ENCODE peak calls at places on chromosomes 16 and 17, in five cellular contexts. V is HFF-Myc, A is AG04450, B is BJ, Q is stomach. G is an unnamed sample.

GRCh38 chr17:32536736-32537646 is 50.2 kb downstream of the CDK5R1 start:
- DNase-seq in V (no peak), A (no peak), B (no peak), Q (no peak), G (no peak)

GRCh38 chr17:3639981-3640596 is 3.5 kb downstream of the CTNS start:
- DNase-seq in V (peak), A (no peak), B (no peak), Q (peak), G (no peak)

GRCh38 chr16:83336630-83337029 is 471.1 kb upstream of the HSBP1 start:
- DNase-seq in V (peak), A (peak), B (peak), Q (no peak), G (no peak)

GRCh38 chr17:49964539-49965521 is 4.2 kb upstream of the DLX4 start:
- DNase-seq in V (no peak), A (no peak), B (no peak), Q (no peak), G (no peak)

GRCh38 chr17:10737168-10737622 is 7.4 kb upstream of the TMEM220 start:
- DNase-seq in V (no peak), A (peak), B (no peak), Q (peak), G (peak)

GRCh38 chr17:43591750-43592562 is 45.8 kb upstream of the ETV4 start:
- DNase-seq in V (peak), A (peak), B (no peak), Q (peak), G (no peak)

GRCh38 chr17:40646791-40647548 is 648 bp downstream of the SMARCE1 start:
- DNase-seq in V (no peak), A (no peak), B (no peak), Q (no peak), G (no peak)

GRCh38 chr17:8253801-8254200 is 4.7 kb downstream of the PFAS start:
- DNase-seq in V (no peak), A (no peak), B (no peak), Q (no peak), G (no peak)

GRCh38 chr16:2770057-2770780 is 6.9 kb downstream of the ELOB start:
- DNase-seq in V (no peak), A (no peak), B (no peak), Q (no peak), G (no peak)

GRCh38 chr16:48447940-48448536 is 62.8 kb upstream of the SIAH1 start:
- DNase-seq in V (no peak), A (no peak), B (no peak), Q (no peak), G (no peak)

GRCh38 chr17:37239690-37240344 is 136.0 kb upstream of the C17orf78 start:
- DNase-seq in V (no peak), A (no peak), B (no peak), Q (no peak), G (peak)

GRCh38 chr17:41915020-41915419 is 3.7 kb downstream of the ACLY start:
- DNase-seq in V (no peak), A (no peak), B (no peak), Q (no peak), G (no peak)
- H3K4me3 ChIP-seq in V (no peak), A (no peak), B (no peak), Q (no peak), G (no peak)

GRCh38 chr16:57916735-57917450 is 54.0 kb downstream of the CNGB1 start:
- DNase-seq in V (no peak), A (no peak), B (no peak), Q (no peak), G (no peak)

GRCh38 chr16:57912529-57913260 is 58.2 kb downstream of the CNGB1 start:
- DNase-seq in V (no peak), A (no peak), B (no peak), Q (no peak), G (no peak)

GRCh38 chr16:57915267-57915666 is 55.7 kb downstream of the CNGB1 start:
- DNase-seq in V (no peak), A (no peak), B (no peak), Q (no peak), G (no peak)

GRCh38 chr16:57915811-57916479 is 55.0 kb downstream of the CNGB1 start:
- DNase-seq in V (no peak), A (no peak), B (no peak), Q (no peak), G (no peak)

DNA sequence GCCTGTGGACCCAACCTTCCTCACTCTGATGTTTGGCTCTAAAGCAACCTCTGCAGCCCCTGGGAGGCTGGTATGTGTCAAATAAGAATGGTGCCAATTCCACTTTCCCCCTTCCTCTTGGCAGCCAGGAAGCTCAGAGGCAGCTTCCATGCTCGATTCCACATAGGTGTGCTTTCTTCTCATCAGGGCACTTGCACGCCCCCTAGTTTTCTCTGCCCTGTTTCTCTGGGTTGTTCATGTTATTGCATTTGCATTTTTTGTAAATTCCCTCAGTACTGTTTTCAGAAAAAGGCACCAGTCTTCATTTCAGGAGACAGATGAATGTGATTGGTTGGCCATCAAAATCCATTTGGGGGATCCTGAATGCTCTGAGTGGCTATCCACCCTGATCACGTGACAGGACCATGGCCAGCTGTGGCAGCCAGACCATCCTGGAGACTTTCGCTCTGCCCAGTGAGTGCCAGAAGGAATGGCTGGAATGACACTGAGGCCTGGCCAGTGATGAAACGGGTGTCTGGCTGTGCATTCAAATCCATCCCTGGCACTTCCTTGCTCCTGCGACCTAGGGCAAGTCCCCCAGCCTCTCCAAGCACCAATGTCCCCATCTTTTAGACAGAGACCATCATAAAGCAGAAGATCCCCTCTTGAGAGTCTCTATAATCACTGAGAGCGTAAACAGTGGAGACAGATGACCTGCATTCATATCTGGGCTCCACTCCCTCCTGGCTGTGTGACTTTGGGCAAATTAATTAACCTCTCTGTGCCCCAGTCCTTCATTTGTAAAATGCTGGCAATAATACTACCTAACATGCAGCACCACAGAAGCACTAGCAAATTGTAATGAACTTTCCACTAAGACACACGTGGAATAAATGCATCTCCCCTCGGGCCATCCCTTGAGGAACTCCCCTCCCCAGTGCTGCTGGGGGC is 56.4 kb downstream of the CNGB1 start:
- DNase-seq in V (no peak), A (no peak), B (no peak), Q (no peak), G (no peak)
- TF ChIP-seq CTCF in V (no peak), A (no peak), B (no peak), Q (no peak), G (no peak)

GRCh38 chr17:57954421-57955182 is 610 bp downstream of the CUEDC1 start:
- DNase-seq in V (no peak), A (no peak), B (no peak), Q (peak), G (no peak)

GRCh38 chr17:57955183-57955952 is at the start of gene CUEDC1:
- DNase-seq in V (no peak), A (no peak), B (no peak), Q (peak), G (no peak)

GRCh38 chr17:57957886-57958285 is 2.7 kb upstream of the CUEDC1 start:
- DNase-seq in V (no peak), A (no peak), B (no peak), Q (no peak), G (no peak)

GRCh38 chr17:57957120-57957850 is 2.1 kb upstream of the CUEDC1 start:
- DNase-seq in V (no peak), A (no peak), B (no peak), Q (peak), G (no peak)

DNA sequence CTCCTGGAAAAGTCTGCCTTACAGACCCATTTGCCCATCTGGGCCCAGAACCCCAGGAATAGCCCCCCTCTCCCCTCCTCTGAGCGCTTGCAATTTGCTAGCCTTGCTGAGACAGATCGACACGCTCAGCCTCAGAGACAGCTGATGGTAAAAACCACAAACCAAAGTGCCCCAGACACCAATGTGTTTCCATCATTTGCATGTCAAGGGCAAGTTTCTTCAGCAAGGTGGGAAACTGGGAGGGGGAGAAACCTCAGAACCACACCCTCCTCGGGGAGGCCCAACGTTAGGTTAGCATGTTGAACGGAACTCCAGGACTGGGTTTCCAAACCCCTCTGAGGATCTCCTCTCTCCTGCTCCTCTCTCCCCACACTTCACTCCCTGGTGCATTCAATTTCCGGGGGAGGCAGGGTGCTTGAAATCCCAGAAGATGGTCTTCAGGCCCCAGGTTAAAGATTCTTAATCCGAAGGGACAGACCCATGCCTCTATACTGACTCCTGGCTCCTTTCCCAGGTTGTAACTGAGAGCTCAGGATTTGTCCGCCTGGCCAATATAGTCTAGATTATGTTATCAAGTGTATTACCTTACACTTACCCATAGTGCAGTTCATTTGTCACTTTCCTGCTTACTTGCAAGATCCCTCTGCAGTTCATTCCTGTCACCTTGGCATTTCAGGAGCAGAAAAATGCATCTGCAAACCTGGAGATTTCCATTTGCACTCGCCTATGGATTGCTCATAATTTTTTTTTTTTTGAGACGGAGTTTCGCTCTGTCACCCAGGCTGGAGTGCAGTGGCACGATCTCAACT is 1.3 kb upstream of the CUEDC1 start:
- DNase-seq in V (no peak), A (no peak), B (no peak), Q (peak), G (no peak)
- H3K4me3 ChIP-seq in V (no peak), A (no peak), B (no peak), Q (no peak), G (no peak)

GRCh38 chr17:27565874-27566672 is 64.9 kb upstream of the LGALS9 start:
- DNase-seq in V (no peak), A (no peak), B (no peak), Q (no peak), G (no peak)

GRCh38 chr17:27568216-27568615 is 62.8 kb upstream of the LGALS9 start:
- DNase-seq in V (no peak), A (no peak), B (no peak), Q (no peak), G (no peak)

GRCh38 chr17:27568811-27569210 is 62.2 kb upstream of the LGALS9 start:
- DNase-seq in V (no peak), A (no peak), B (no peak), Q (no peak), G (no peak)

GRCh38 chr17:27567563-27567859 is 63.5 kb upstream of the LGALS9 start:
- DNase-seq in V (no peak), A (no peak), B (no peak), Q (no peak), G (no peak)

GRCh38 chr17:27566673-27567562 is 64.1 kb upstream of the LGALS9 start:
- DNase-seq in V (no peak), A (no peak), B (no peak), Q (no peak), G (no peak)
- TF ChIP-seq CTCF in V (no peak), A (no peak), B (no peak), Q (no peak), G (no peak)

GRCh38 chr16:20878682-20879147 is 21.4 kb downstream of the DCUN1D3 start:
- DNase-seq in V (no peak), A (no peak), B (no peak), Q (no peak), G (no peak)
- H3K4me3 ChIP-seq in V (peak), A (no peak), B (no peak), Q (no peak), G (peak)

G was measured in epithelial cell of proximal tubule.